ENCODE peak calls at places on chromosomes 2 and 18, in six cellular contexts. L is AG09309; G is fibroblast of pulmonary artery; D is cardiac fibroblast; I is fibroblast of the aortic adventitia; N is CD4-positive, alpha-beta T cell. J is an unnamed sample.
A peak's percentile ranks its signal among the peaks of the same experiment; 100 is the strongest.

GRCh38 chr2:216404010-216404618 is 8.2 kb upstream of the SMARCAL1 start:
- DNase-seq in N (peak; percentile 33), I (peak; percentile 59), D (peak; percentile 64), L (no peak), G (peak; percentile 58), J (no peak)

GRCh38 chr2:230714122-230714453 is 1.4 kb downstream of the CAB39 start:
- DNase-seq in D (peak; percentile 87), G (peak; percentile 80), L (no peak), N (peak; percentile 21), I (peak; percentile 73), J (no peak)

GRCh38 chr18:12637393-12637792 is 20.5 kb downstream of the SPIRE1 start:
- DNase-seq in G (peak; percentile 31), N (no peak), L (peak; percentile 67), I (no peak), D (peak; percentile 60), J (no peak)

GRCh38 chr2:8626572-8626971 is 55.3 kb upstream of the ID2 start:
- DNase-seq in N (no peak), I (no peak), D (no peak), L (no peak), G (peak; percentile 30), J (no peak)

GRCh38 chr2:11784747-11785610 is 38.5 kb downstream of the LPIN1 start:
- DNase-seq in G (peak; percentile 46), L (no peak), I (peak; percentile 63), N (peak; percentile 34), D (peak; percentile 62), J (no peak)

GRCh38 chr2:240988146-240988545 is 10.3 kb upstream of the SNED1 start:
- DNase-seq in G (peak; percentile 43), N (no peak), I (peak; percentile 44), D (peak; percentile 52), L (no peak), J (no peak)

GRCh38 chr2:175180701-175181103 is 808 bp downstream of the ATP5MC3 start:
- DNase-seq in G (peak; percentile 39), N (peak; percentile 28), I (peak; percentile 58), D (peak; percentile 59), L (no peak), J (no peak)

GRCh38 chr2:99809259-99809900 is 319.6 kb upstream of the REV1 start:
- DNase-seq in D (no peak), G (no peak), L (no peak), I (no peak), N (no peak), J (no peak)

GRCh38 chr18:48986851-48987761 is 36.3 kb upstream of the SMAD7 start:
- DNase-seq in G (no peak), L (no peak), N (no peak), I (no peak), D (no peak), J (no peak)

GRCh38 chr18:22268641-22269128 is 99.3 kb downstream of the GATA6 start:
- DNase-seq in G (no peak), L (no peak), D (no peak), I (no peak), N (no peak), J (no peak)

GRCh38 chr18:8938817-8939216 is 163.7 kb upstream of the NDUFV2 start:
- DNase-seq in D (peak; percentile 32), G (no peak), L (no peak), N (no peak), I (no peak), J (no peak)

GRCh38 chr2:7962191-7962590 is 719.7 kb upstream of the ID2 start:
- DNase-seq in L (no peak), I (no peak), D (no peak), G (no peak), N (no peak), J (no peak)

GRCh38 chr2:30958571-30959220 is 151.4 kb upstream of the CAPN13 start:
- DNase-seq in D (no peak), L (no peak), I (no peak), G (no peak), N (no peak), J (no peak)

GRCh38 chr2:159211447-159212396 is 74.8 kb downstream of the WDSUB1 start:
- DNase-seq in L (no peak), G (no peak), I (no peak), N (no peak), D (no peak), J (no peak)

GRCh38 chr2:45172993-45173392 is 163.7 kb upstream of the SIX2 start:
- DNase-seq in I (no peak), L (peak; percentile 61), G (no peak), D (no peak), N (no peak), J (no peak)

GRCh38 chr2:55482186-55482945 is 37.2 kb upstream of the CFAP36 start:
- DNase-seq in I (peak; percentile 45), N (no peak), G (peak; percentile 74), D (peak; percentile 71), L (no peak), J (no peak)

GRCh38 chr18:12996661-12997292 is 5.6 kb downstream of the CEP192 start:
- DNase-seq in I (no peak), G (no peak), L (no peak), N (no peak), D (no peak), J (no peak)

GRCh38 chr2:65300134-65300771 is 72.6 kb downstream of the ACTR2 start:
- DNase-seq in I (peak; percentile 88), L (no peak), D (peak; percentile 89), G (peak; percentile 51), N (no peak), J (no peak)

GRCh38 chr2:46416739-46417403 is 62.5 kb upstream of the TMEM247 start:
- DNase-seq in G (no peak), L (no peak), I (no peak), N (no peak), D (peak; percentile 40), J (no peak)

GRCh38 chr2:63163231-63163845 is 112.7 kb downstream of the OTX1 start:
- DNase-seq in I (no peak), L (no peak), G (no peak), N (no peak), D (no peak), J (no peak)

GRCh38 chr2:138600732-138601437 is 99.3 kb downstream of the SPOPL start:
- DNase-seq in I (peak; percentile 69), D (peak; percentile 41), N (no peak), L (no peak), G (peak; percentile 3), J (no peak)

GRCh38 chr2:241003369-241003768 is 5.0 kb downstream of the SNED1 start:
- DNase-seq in D (no peak), L (no peak), I (no peak), N (no peak), G (no peak), J (no peak)

GRCh38 chr2:205772983-205773382 is 90.7 kb downstream of the NRP2 start:
- DNase-seq in N (no peak), I (no peak), L (no peak), D (no peak), G (no peak), J (no peak)

GRCh38 chr2:50613161-50613560 is 418.8 kb downstream of the NRXN1 start:
- DNase-seq in D (peak; percentile 29), N (no peak), I (no peak), L (no peak), G (peak; percentile 10), J (peak; percentile 39)

GRCh38 chr2:31523871-31524492 is 56.8 kb downstream of the SRD5A2 start:
- DNase-seq in D (peak; percentile 73), G (peak; percentile 68), I (peak; percentile 73), N (peak; percentile 3), L (peak; percentile 14), J (peak; percentile 13)

GRCh38 chr18:30245756-30246515 is 796.6 kb downstream of the DSC3 start:
- DNase-seq in D (no peak), L (no peak), I (no peak), G (no peak), N (no peak), J (no peak)

GRCh38 chr2:103448416-103448815 is 686.6 kb downstream of the TMEM182 start:
- DNase-seq in D (no peak), L (no peak), I (no peak), G (no peak), N (no peak), J (no peak)

GRCh38 chr2:1780693-1781092 is 36.4 kb upstream of the PXDN start:
- DNase-seq in G (no peak), N (no peak), D (no peak), L (no peak), I (no peak), J (no peak)

GRCh38 chr18:54777118-54777791 is 51.0 kb upstream of the RAB27B start:
- DNase-seq in I (no peak), D (peak; percentile 10), N (no peak), L (no peak), G (no peak), J (no peak)

GRCh38 chr2:16507655-16508054 is 158.0 kb downstream of the CYRIA start:
- DNase-seq in N (no peak), D (no peak), G (no peak), L (no peak), I (no peak), J (no peak)

GRCh38 chr2:101706819-101707177 is 9.3 kb downstream of the MAP4K4 start:
- DNase-seq in D (no peak), L (no peak), N (no peak), G (no peak), I (no peak), J (no peak)

GRCh38 chr18:68355637-68356036 is 359.3 kb downstream of the TMX3 start:
- DNase-seq in G (no peak), N (no peak), I (no peak), L (no peak), D (no peak), J (no peak)

GRCh38 chr18:68484241-68484640 is 230.7 kb downstream of the TMX3 start:
- DNase-seq in L (no peak), D (peak; percentile 58), G (peak; percentile 44), I (peak; percentile 24), N (no peak), J (no peak)

GRCh38 chr2:38146917-38147307 is 71.0 kb upstream of the CYP1B1 start:
- DNase-seq in G (peak; percentile 95), I (peak; percentile 95), L (peak; percentile 80), N (no peak), D (peak; percentile 99), J (peak; percentile 90)

GRCh38 chr18:4405965-4406364 is 49.1 kb downstream of the DLGAP1 start:
- DNase-seq in D (no peak), I (no peak), G (no peak), L (no peak), N (no peak), J (no peak)